ENCODE peak calls at places on chromosome 20, in ten cellular contexts. P is body of pancreas; R is adrenal gland; X is CD4-positive, alpha-beta T cell; Q is OCI-LY7; F is transverse colon; E is effector memory CD4-positive, alpha-beta T cell; U is heart left ventricle; N is K562; S is GM23248. C is an unnamed sample.

GRCh38 chr20:50777373-50777772 is 17.5 kb upstream of the BCAS4 start:
- DNase-seq in E (no peak), Q (no peak), R (no peak), S (no peak), F (no peak), P (no peak), X (no peak), U (no peak), N (no peak), C (no peak)

GRCh38 chr20:58634121-58634817 is 16.8 kb upstream of the STX16 start:
- DNase-seq in S (no peak), E (no peak), U (no peak), N (no peak), F (no peak), R (no peak), P (no peak), Q (no peak), X (peak; percentile 13), C (no peak)

GRCh38 chr20:44921447-44921846 is 11.6 kb downstream of the PABPC1L start:
- DNase-seq in Q (no peak), R (no peak), P (no peak), X (no peak), F (no peak), S (no peak), U (no peak), N (no peak), E (no peak), C (no peak)

GRCh38 chr20:34774431-34774830 is 51.0 kb downstream of the NCOA6 start:
- DNase-seq in R (no peak), E (no peak), Q (no peak), P (no peak), U (no peak), X (no peak), N (no peak), F (no peak), S (no peak), C (no peak)

GRCh38 chr20:34559311-34560140 is 1.0 kb downstream of the MAP1LC3A start:
- DNase-seq in U (no peak), N (no peak), R (peak; percentile 37), S (peak; percentile 26), E (no peak), X (no peak), F (no peak), Q (no peak), P (peak; percentile 37), C (no peak)

GRCh38 chr20:48012401-48012974 is 227.2 kb upstream of the SULF2 start:
- DNase-seq in F (no peak), X (no peak), P (no peak), E (no peak), R (peak; percentile 24), Q (peak; percentile 24), N (no peak), U (no peak), S (peak; percentile 78), C (no peak)

GRCh38 chr20:13312300-13312699 is 91.2 kb downstream of the ISM1 start:
- DNase-seq in X (no peak), F (no peak), P (no peak), R (no peak), N (no peak), U (no peak), Q (no peak), S (peak; percentile 38), E (no peak), C (no peak)

GRCh38 chr20:50027611-50028105 is 44.9 kb downstream of the SNAI1 start:
- DNase-seq in R (peak; percentile 95), P (peak; percentile 34), X (no peak), N (peak; percentile 48), S (peak; percentile 95), E (no peak), U (peak; percentile 72), F (peak; percentile 25), Q (no peak), C (no peak)

GRCh38 chr20:47357296-47358051 is 975 bp upstream of the ZMYND8 start:
- DNase-seq in X (peak; percentile 60), F (peak; percentile 94), Q (peak; percentile 88), S (peak; percentile 90), E (peak; percentile 29), N (peak; percentile 67), U (peak; percentile 73), R (peak; percentile 90), P (peak; percentile 94), C (peak; percentile 47)

GRCh38 chr20:58569211-58570125 is 54.3 kb upstream of the APCDD1L start:
- DNase-seq in P (no peak), N (no peak), R (no peak), F (no peak), E (no peak), S (no peak), U (no peak), Q (no peak), X (no peak), C (no peak)

GRCh38 chr20:18188446-18188845 is 50.8 kb downstream of the KAT14 start:
- DNase-seq in P (no peak), U (no peak), E (no peak), X (no peak), Q (no peak), N (no peak), F (no peak), R (no peak), S (peak; percentile 5), C (no peak)

GRCh38 chr20:54550776-54551396 is 75.5 kb downstream of the DOK5 start:
- DNase-seq in P (no peak), R (no peak), Q (no peak), S (peak; percentile 33), X (no peak), U (no peak), F (no peak), E (no peak), N (no peak), C (no peak)

GRCh38 chr20:4830696-4831095 is 109.0 kb downstream of the PRND start:
- DNase-seq in F (no peak), X (no peak), U (no peak), N (no peak), Q (no peak), E (no peak), S (no peak), R (no peak), P (no peak), C (no peak)

GRCh38 chr20:56469077-56469449 is 636 bp downstream of the RTF2 start:
- DNase-seq in E (no peak), X (no peak), F (no peak), R (no peak), P (no peak), Q (no peak), S (peak; percentile 21), U (no peak), N (no peak), C (no peak)

GRCh38 chr20:39571171-39571570 is 609.0 kb downstream of the DHX35 start:
- DNase-seq in R (no peak), F (no peak), Q (no peak), N (no peak), X (no peak), U (no peak), E (no peak), P (no peak), S (no peak), C (no peak)
- H3K9me3 ChIP-seq in R (no peaks in the 10 kb centered on the region), F (no peaks in the 10 kb centered on the region), Q (no peaks in the 10 kb centered on the region), N (no peaks in the 10 kb centered on the region), X (no peaks in the 10 kb centered on the region), U (peaks cover 10% of the 10 kb centered on the region), E (no peaks in the 10 kb centered on the region), P (no peaks in the 10 kb centered on the region), S (no peaks in the 10 kb centered on the region), C (no peaks in the 10 kb centered on the region)

GRCh38 chr20:59644371-59644939 is 40.1 kb downstream of the PHACTR3 start:
- DNase-seq in N (no peak), Q (no peak), U (no peak), R (no peak), X (no peak), F (no peak), E (no peak), S (no peak), P (no peak), C (no peak)
- H3K9me3 ChIP-seq in N (no peaks in the 10 kb centered on the region), Q (no peaks in the 10 kb centered on the region), U (no peaks in the 10 kb centered on the region), R (no peaks in the 10 kb centered on the region), X (no peaks in the 10 kb centered on the region), F (no peaks in the 10 kb centered on the region), E (no peaks in the 10 kb centered on the region), S (no peaks in the 10 kb centered on the region), P (no peaks in the 10 kb centered on the region), C (no peaks in the 10 kb centered on the region)

DNA sequence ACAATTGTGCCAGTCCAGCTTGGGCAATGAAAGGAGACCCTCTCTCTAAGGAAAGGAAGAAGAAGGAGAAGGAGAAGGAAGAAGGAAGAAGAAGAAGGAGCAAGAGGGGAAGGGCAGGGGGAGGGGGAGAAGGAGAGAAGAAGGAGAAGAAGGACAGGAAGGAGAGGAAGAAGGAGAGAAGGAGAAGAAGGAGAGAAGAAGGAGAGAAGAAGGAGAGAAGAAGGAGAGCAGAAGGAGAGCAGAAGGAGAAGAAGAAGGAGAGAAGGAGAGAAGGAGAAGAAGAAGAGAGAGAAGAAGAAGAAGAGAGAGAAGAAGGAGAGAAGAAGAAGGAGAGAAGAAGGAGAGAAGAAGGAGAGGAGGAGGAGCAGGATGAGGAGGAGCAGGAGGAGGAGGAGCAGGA is 22.5 kb upstream of the DEFB116 start:
- DNase-seq in E (no peak), P (no peak), R (no peak), U (no peak), S (no peak), N (no peak), F (no peak), Q (no peak), X (no peak), C (no peak)
- H3K9me3 ChIP-seq in E (no peaks in the 10 kb centered on the region), P (no peaks in the 10 kb centered on the region), R (no peaks in the 10 kb centered on the region), U (peaks cover 13% of the 10 kb centered on the region), S (no peaks in the 10 kb centered on the region), N (no peaks in the 10 kb centered on the region), F (no peaks in the 10 kb centered on the region), Q (no peaks in the 10 kb centered on the region), X (no peaks in the 10 kb centered on the region), C (no peaks in the 10 kb centered on the region)

GRCh38 chr20:59824711-59825562 is 108.5 kb downstream of the SYCP2 start:
- DNase-seq in R (no peak), U (no peak), E (no peak), N (no peak), S (no peak), X (no peak), Q (no peak), P (no peak), F (no peak), C (no peak)
- H3K9me3 ChIP-seq in R (no peaks in the 10 kb centered on the region), U (no peaks in the 10 kb centered on the region), E (no peaks in the 10 kb centered on the region), N (no peaks in the 10 kb centered on the region), S (no peaks in the 10 kb centered on the region), X (no peaks in the 10 kb centered on the region), Q (no peaks in the 10 kb centered on the region), P (no peaks in the 10 kb centered on the region), F (no peaks in the 10 kb centered on the region), C (no peaks in the 10 kb centered on the region)

GRCh38 chr20:31256959-31257358 is 505 bp upstream of the DEFB115 start:
- DNase-seq in P (no peak), X (no peak), S (no peak), U (no peak), R (no peak), F (no peak), Q (no peak), N (no peak), E (no peak), C (no peak)
- H3K9me3 ChIP-seq in P (no peaks in the 10 kb centered on the region), X (no peaks in the 10 kb centered on the region), S (no peaks in the 10 kb centered on the region), U (no peaks in the 10 kb centered on the region), R (no peaks in the 10 kb centered on the region), F (no peaks in the 10 kb centered on the region), Q (no peaks in the 10 kb centered on the region), N (no peaks in the 10 kb centered on the region), E (no peaks in the 10 kb centered on the region), C (peaks cover 3% of the 10 kb centered on the region)

GRCh38 chr20:6434131-6434530 is 311.3 kb upstream of the FERMT1 start:
- DNase-seq in S (no peak), E (no peak), R (no peak), U (no peak), X (no peak), Q (no peak), N (no peak), P (no peak), F (no peak), C (no peak)
- H3K9me3 ChIP-seq in S (no peaks in the 10 kb centered on the region), E (no peaks in the 10 kb centered on the region), R (no peaks in the 10 kb centered on the region), U (no peaks in the 10 kb centered on the region), X (no peaks in the 10 kb centered on the region), Q (no peaks in the 10 kb centered on the region), N (no peaks in the 10 kb centered on the region), P (no peaks in the 10 kb centered on the region), F (no peaks in the 10 kb centered on the region), C (no peaks in the 10 kb centered on the region)